ENCODE peak calls at places on chromosomes 2 and 18, in four cellular contexts. N is GM23248, D is fibroblast of mammary gland, U is spleen. K is an unnamed sample.

GRCh38 chr2:75729861-75730260 is 19.1 kb upstream of the GCFC2 start:
- DNase-seq in N (peak), D (no peak), U (no peak), K (peak)

GRCh38 chr2:43199492-43200481 is 26.6 kb downstream of the ZFP36L2 start:
- DNase-seq in N (no peak), D (no peak), U (no peak), K (no peak)

GRCh38 chr2:144875996-144876395 is 356.1 kb upstream of the ZEB2 start:
- DNase-seq in N (peak), D (no peak), U (no peak), K (peak)

GRCh38 chr2:119427756-119428155 is 3.9 kb upstream of the TMEM37 start:
- DNase-seq in N (no peak), D (no peak), U (no peak), K (no peak)

GRCh38 chr18:44791520-44791919 is 110.8 kb downstream of the SETBP1 start:
- DNase-seq in N (no peak), D (peak), U (no peak), K (no peak)

GRCh38 chr2:179344970-179345369 is 80.3 kb upstream of the SESTD1 start:
- DNase-seq in N (peak), D (no peak), U (no peak), K (peak)

GRCh38 chr2:68091439-68092034 is 28.7 kb upstream of the C1D start:
- DNase-seq in N (no peak), D (peak), U (no peak), K (no peak)

GRCh38 chr18:31044926-31045325 is 2.4 kb upstream of the DSC3 start:
- DNase-seq in N (no peak), D (no peak), U (no peak), K (no peak)

GRCh38 chr18:24094561-24094960 is 44.3 kb upstream of the CABYR start:
- DNase-seq in N (peak), D (peak), U (no peak), K (peak)

GRCh38 chr2:239240480-239240881 is 160.3 kb downstream of the HDAC4 start:
- DNase-seq in N (no peak), D (no peak), U (peak), K (no peak)

GRCh38 chr2:73235315-73236028 is 1.4 kb downstream of the CCT7 start:
- DNase-seq in N (peak), D (no peak), U (no peak), K (no peak)

GRCh38 chr2:63719052-63719451 is 122.6 kb upstream of the UGP2 start:
- DNase-seq in N (no peak), D (no peak), U (no peak), K (no peak)

GRCh38 chr2:180618570-180618969 is 361.8 kb upstream of the UBE2E3 start:
- DNase-seq in N (no peak), D (peak), U (no peak), K (no peak)

GRCh38 chr2:240323601-240324291 is 111.7 kb upstream of the GPC1 start:
- DNase-seq in N (no peak), D (no peak), U (no peak), K (no peak)

GRCh38 chr2:239261796-239262475 is 138.9 kb downstream of the HDAC4 start:
- DNase-seq in N (no peak), D (no peak), U (no peak), K (no peak)

GRCh38 chr2:155157065-155157464 is 458.6 kb downstream of the KCNJ3 start:
- DNase-seq in N (no peak), D (no peak), U (no peak), K (no peak)

GRCh38 chr18:6022089-6022444 is 126.7 kb upstream of the TMEM200C start:
- DNase-seq in N (peak), D (peak), U (no peak), K (peak)

GRCh38 chr2:156405586-156405985 is 30.6 kb upstream of the GPD2 start:
- DNase-seq in N (peak), D (peak), U (peak), K (peak)

GRCh38 chr2:119929537-119929936 is 83.3 kb upstream of the EPB41L5 start:
- DNase-seq in N (no peak), D (no peak), U (no peak), K (no peak)

GRCh38 chr2:96495983-96496382 is 9.2 kb downstream of the NEURL3 start:
- DNase-seq in N (no peak), D (no peak), U (no peak), K (peak)

GRCh38 chr2:172674034-172674967 is 61.3 kb upstream of the RAPGEF4 start:
- DNase-seq in N (peak), D (peak), U (peak), K (peak)

GRCh38 chr2:176117162-176117822 is 714 bp downstream of the HOXD10 start:
- DNase-seq in N (no peak), D (no peak), U (no peak), K (no peak)

GRCh38 chr18:12421732-12422131 is 14.0 kb downstream of the PRELID3A start:
- DNase-seq in N (no peak), D (no peak), U (no peak), K (no peak)

GRCh38 chr18:12423393-12423792 is 15.7 kb downstream of the PRELID3A start:
- DNase-seq in N (no peak), D (no peak), U (no peak), K (no peak)

GRCh38 chr18:12423820-12424219 is 16.1 kb downstream of the PRELID3A start:
- DNase-seq in N (no peak), D (no peak), U (peak), K (no peak)

GRCh38 chr18:12422936-12423335 is 15.2 kb downstream of the PRELID3A start:
- DNase-seq in N (no peak), D (no peak), U (no peak), K (no peak)

GRCh38 chr18:12420831-12421421 is 13.2 kb downstream of the PRELID3A start:
- DNase-seq in N (peak), D (no peak), U (no peak), K (no peak)
- H3K4me3 ChIP-seq in N (no peak), D (peak), U (peak), K (peak)

GRCh38 chr2:78601113-78601512 is 424.4 kb upstream of the REG3G start:
- DNase-seq in N (no peak), D (no peak), U (no peak), K (no peak)
- H3K4me3 ChIP-seq in N (no peak), D (no peak), U (no peak), K (no peak)

GRCh38 chr2:164014791-164015190 is 279.0 kb upstream of the FIGN start:
- DNase-seq in N (no peak), D (no peak), U (no peak), K (no peak)

GRCh38 chr2:164008752-164009151 is 272.9 kb upstream of the FIGN start:
- DNase-seq in N (no peak), D (no peak), U (no peak), K (no peak)

GRCh38 chr2:164015328-164016123 is 279.7 kb upstream of the FIGN start:
- DNase-seq in N (peak), D (peak), U (no peak), K (peak)

GRCh38 chr2:164009801-164010337 is 274.1 kb upstream of the FIGN start:
- DNase-seq in N (no peak), D (no peak), U (no peak), K (no peak)

DNA sequence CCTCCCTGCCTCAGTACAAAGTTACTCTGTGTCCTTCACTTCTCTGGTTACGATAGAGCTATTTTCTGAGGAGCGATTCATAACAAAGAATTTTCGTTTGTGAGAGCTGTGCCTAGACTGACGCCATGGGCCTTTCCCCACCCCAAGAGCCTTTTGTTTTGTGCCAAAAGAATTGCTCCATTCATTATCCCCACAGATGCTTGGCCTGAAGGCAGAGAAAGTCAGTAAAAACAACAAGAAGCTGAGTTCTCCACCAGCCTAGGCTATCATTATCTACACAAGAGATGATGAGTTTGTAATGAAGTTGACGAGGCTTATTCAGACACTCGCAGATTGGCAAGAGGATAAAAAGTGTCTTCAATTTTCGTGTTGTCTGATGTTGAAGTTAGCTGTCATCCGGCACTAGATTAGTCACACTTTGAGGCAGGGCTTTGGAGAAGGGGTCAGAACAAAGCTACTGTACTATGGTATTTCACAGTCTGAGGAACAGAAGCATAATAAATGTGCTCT is 278.3 kb upstream of the FIGN start:
- DNase-seq in N (peak), D (peak), U (no peak), K (peak)
- H3K4me3 ChIP-seq in N (peak), D (no peak), U (no peak), K (no peak)

DNA sequence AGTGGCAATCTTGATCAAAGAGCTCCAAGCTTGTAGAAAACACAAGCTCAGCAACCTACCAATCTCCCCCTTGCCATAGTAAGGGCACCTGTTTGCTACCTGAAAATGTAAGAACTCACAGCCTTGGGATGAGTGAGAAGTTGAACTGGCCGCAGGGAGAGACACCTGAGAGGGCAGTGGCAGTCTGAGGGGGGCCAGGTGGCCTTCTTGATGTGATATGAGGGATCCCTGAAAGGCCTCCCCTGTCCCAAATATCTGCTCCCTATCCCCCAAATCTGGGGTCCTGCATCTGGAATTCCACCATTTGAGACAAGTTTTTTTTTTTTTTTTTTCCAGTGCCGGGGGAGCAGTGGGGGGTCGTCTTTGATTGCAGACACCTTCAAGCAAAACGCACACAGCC is 230.2 kb upstream of the SMAD2 start:
- DNase-seq in N (no peak), D (no peak), U (no peak), K (no peak)
- H3K4me3 ChIP-seq in N (peak), D (peak), U (peak), K (peak)

DNA sequence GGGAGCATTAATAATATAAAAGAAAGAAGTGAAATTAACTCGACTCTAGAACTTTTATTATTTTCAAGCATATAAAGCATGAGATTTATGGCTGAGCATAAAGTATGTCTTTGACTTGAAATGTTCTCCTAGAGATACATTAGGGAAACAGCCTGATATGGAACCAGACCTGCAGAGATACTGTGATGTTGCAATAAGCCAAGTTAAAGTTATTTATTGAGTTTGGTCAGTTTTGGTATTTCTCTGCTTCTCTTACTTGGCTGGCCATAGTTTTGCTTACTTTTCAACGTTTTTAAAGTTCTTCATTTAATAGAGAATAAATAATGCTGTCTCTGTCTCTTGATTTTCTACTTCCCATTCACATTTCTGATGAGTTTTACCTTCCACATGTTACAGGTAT is 76.0 kb downstream of the GFPT1 start:
- DNase-seq in N (peak), D (no peak), U (no peak), K (peak)
- H3K4me3 ChIP-seq in N (no peak), D (no peak), U (no peak), K (no peak)

GRCh38 chr2:44952143-44952805 is 10.8 kb downstream of the SIX3 start:
- DNase-seq in N (peak), D (peak), U (no peak), K (peak)
- H3K4me3 ChIP-seq in N (peak), D (peak), U (peak), K (peak)

GRCh38 chr18:369224-370010 is 101.6 kb upstream of the THOC1 start:
- DNase-seq in N (peak), D (peak), U (no peak), K (no peak)

GRCh38 chr18:363327-364115 is 95.7 kb upstream of the THOC1 start:
- DNase-seq in N (peak), D (peak), U (no peak), K (peak)

GRCh38 chr18:364221-364620 is 96.4 kb upstream of the THOC1 start:
- DNase-seq in N (peak), D (peak), U (no peak), K (no peak)

GRCh38 chr18:365651-366050 is 97.8 kb upstream of the THOC1 start:
- DNase-seq in N (no peak), D (no peak), U (no peak), K (no peak)

GRCh38 chr18:366466-367053 is 98.7 kb upstream of the THOC1 start:
- DNase-seq in N (no peak), D (no peak), U (no peak), K (no peak)
- H3K4me3 ChIP-seq in N (no peak), D (no peak), U (no peak), K (no peak)

GRCh38 chr2:199659207-199659606 is 191.8 kb downstream of the FTCDNL1 start:
- DNase-seq in N (peak), D (peak), U (peak), K (peak)
- H3K4me3 ChIP-seq in N (peak), D (peak), U (no peak), K (peak)

GRCh38 chr18:8332286-8332685 is 277.0 kb upstream of the RAB12 start:
- DNase-seq in N (no peak), D (no peak), U (no peak), K (no peak)
- H3K4me3 ChIP-seq in N (no peak), D (no peak), U (no peak), K (no peak)